ENCODE peak calls at places on chromosomes 4 and X, in ten cellular contexts. P, N, J, D, R, E, G, I, F and V are unnamed samples. For H3K36me3, the result is how much of the 10 kb centered on the place peaks cover.

GRCh38 chrX:140292961-140293360 is 211.9 kb downstream of the SOX3 start:
- DNase-seq in P (no peak), N (no peak), J (no peak), D (no peak), R (no peak), E (no peak), G (no peak), I (no peak), F (no peak), V (no peak)

GRCh38 chr4:140976768-140977167 is 156.5 kb downstream of the RNF150 start:
- DNase-seq in P (no peak), N (no peak), J (no peak), D (no peak), R (no peak), E (no peak), G (no peak), I (no peak), F (no peak), V (no peak)

GRCh38 chr4:33543941-33544450 is 2700.3 kb downstream of the ARAP2 start:
- DNase-seq in P (no peak), N (no peak), J (no peak), D (no peak), R (no peak), E (no peak), G (no peak), I (no peak), F (no peak), V (no peak)

GRCh38 chr4:141391771-141392170 is 171.1 kb downstream of the ZNF330 start:
- DNase-seq in P (no peak), N (no peak), J (no peak), D (no peak), R (no peak), E (no peak), G (no peak), I (no peak), F (no peak), V (no peak)

GRCh38 chr4:25913056-25913850 is 767 bp upstream of the SMIM20 start:
- DNase-seq in P (peak), N (peak), J (no peak), D (peak), R (no peak), E (peak), G (no peak), I (peak), F (peak), V (peak)

GRCh38 chr4:47469951-47470350 is 6.4 kb upstream of the COMMD8 start:
- DNase-seq in P (no peak), N (no peak), J (no peak), D (no peak), R (no peak), E (no peak), G (no peak), I (no peak), F (no peak), V (no peak)

GRCh38 chr4:139817657-139818452 is 152.2 kb downstream of the MGST2 start:
- DNase-seq in P (no peak), N (no peak), J (no peak), D (peak), R (no peak), E (no peak), G (no peak), I (peak), F (no peak), V (no peak)

GRCh38 chr4:77818667-77819408 is at the start of gene CNOT6L:
- DNase-seq in P (peak), N (peak), J (no peak), D (peak), R (peak), E (peak), G (peak), I (peak), F (peak), V (peak)

GRCh38 chr4:53694666-53695065 is 103.4 kb upstream of the LNX1 start:
- DNase-seq in P (no peak), N (no peak), J (no peak), D (no peak), R (no peak), E (no peak), G (no peak), I (no peak), F (no peak), V (no peak)

GRCh38 chrX:134570899-134571298 is 87.4 kb downstream of the PLAC1 start:
- DNase-seq in P (no peak), N (no peak), J (no peak), D (no peak), R (no peak), E (no peak), G (no peak), I (no peak), F (no peak), V (no peak)

GRCh38 chrX:31708116-31708515 is 636.3 kb upstream of the FTHL17 start:
- DNase-seq in P (peak), N (no peak), J (no peak), D (no peak), R (no peak), E (no peak), G (no peak), I (no peak), F (no peak), V (no peak)

GRCh38 chrX:44945736-44946135 is 72.7 kb downstream of the KDM6A start:
- DNase-seq in P (no peak), N (no peak), J (no peak), D (no peak), R (no peak), E (no peak), G (no peak), I (no peak), F (no peak), V (no peak)

GRCh38 chr4:110621839-110622751 is 782 bp downstream of the PITX2 start:
- DNase-seq in P (no peak), N (peak), J (no peak), D (no peak), R (no peak), E (no peak), G (peak), I (no peak), F (peak), V (no peak)

GRCh38 chr4:138090145-138090917 is 151.8 kb downstream of the SLC7A11 start:
- DNase-seq in P (peak), N (no peak), J (peak), D (peak), R (peak), E (peak), G (peak), I (no peak), F (no peak), V (peak)

GRCh38 chr4:181959121-181959520 is 284.1 kb upstream of the TENM3 start:
- DNase-seq in P (peak), N (no peak), J (no peak), D (no peak), R (no peak), E (no peak), G (no peak), I (no peak), F (no peak), V (no peak)

GRCh38 chrX:134821370-134821769 is 163.1 kb upstream of the PLAC1 start:
- DNase-seq in P (peak), N (no peak), J (no peak), D (no peak), R (no peak), E (peak), G (peak), I (no peak), F (no peak), V (no peak)

GRCh38 chr4:178462710-178463109 is 1020.5 kb upstream of the AGA start:
- DNase-seq in P (no peak), N (no peak), J (no peak), D (no peak), R (no peak), E (no peak), G (no peak), I (no peak), F (no peak), V (no peak)

GRCh38 chr4:139278956-139279722 is 886 bp downstream of the MGARP start:
- DNase-seq in P (no peak), N (no peak), J (no peak), D (no peak), R (no peak), E (no peak), G (peak), I (peak), F (no peak), V (no peak)

GRCh38 chrX:129779747-129780146 is at the start of gene SASH3:
- DNase-seq in P (no peak), N (peak), J (no peak), D (no peak), R (peak), E (peak), G (no peak), I (no peak), F (no peak), V (peak)

GRCh38 chr4:78691971-78692814 is 84.0 kb upstream of the BMP2K start:
- DNase-seq in P (peak), N (no peak), J (no peak), D (no peak), R (no peak), E (no peak), G (no peak), I (no peak), F (no peak), V (no peak)

GRCh38 chr4:174420317-174420716 is 102.0 kb downstream of the HPGD start:
- DNase-seq in P (no peak), N (no peak), J (no peak), D (no peak), R (no peak), E (no peak), G (no peak), I (no peak), F (no peak), V (no peak)

GRCh38 chr4:8534129-8534528 is 46.1 kb upstream of the GPR78 start:
- DNase-seq in P (peak), N (peak), J (no peak), D (no peak), R (no peak), E (no peak), G (peak), I (peak), F (no peak), V (peak)

GRCh38 chrX:20382518-20383291 is 116.0 kb upstream of the RPS6KA3 start:
- DNase-seq in P (no peak), N (no peak), J (no peak), D (no peak), R (no peak), E (no peak), G (no peak), I (no peak), F (no peak), V (no peak)

GRCh38 chrX:107451754-107452153 is 2.3 kb downstream of the FRMPD3 start:
- DNase-seq in P (no peak), N (no peak), J (no peak), D (no peak), R (no peak), E (no peak), G (peak), I (no peak), F (no peak), V (no peak)

GRCh38 chr4:49000806-49001205 is 14.7 kb downstream of the CWH43 start:
- DNase-seq in P (no peak), N (no peak), J (no peak), D (no peak), R (no peak), E (no peak), G (no peak), I (no peak), F (no peak), V (no peak)

GRCh38 chr4:76550966-76551780 is 116.1 kb downstream of the SHROOM3 start:
- DNase-seq in P (no peak), N (no peak), J (no peak), D (no peak), R (no peak), E (no peak), G (no peak), I (no peak), F (no peak), V (no peak)

GRCh38 chr4:159487284-159487747 is 384.4 kb downstream of the RAPGEF2 start:
- DNase-seq in P (peak), N (no peak), J (peak), D (no peak), R (no peak), E (no peak), G (peak), I (no peak), F (peak), V (no peak)

GRCh38 chrX:33160273-33160672 is 51.1 kb downstream of the DMD start:
- DNase-seq in P (no peak), N (no peak), J (no peak), D (no peak), R (no peak), E (no peak), G (no peak), I (no peak), F (no peak), V (no peak)

GRCh38 chr4:123170843-123171242 is 225.8 kb upstream of the SPRY1 start:
- DNase-seq in P (no peak), N (no peak), J (no peak), D (no peak), R (no peak), E (no peak), G (no peak), I (no peak), F (no peak), V (no peak)

GRCh38 chr4:30641345-30641744 is 78.8 kb upstream of the PCDH7 start:
- DNase-seq in P (no peak), N (no peak), J (no peak), D (no peak), R (no peak), E (no peak), G (no peak), I (no peak), F (no peak), V (no peak)

GRCh38 chrX:66815227-66815626 is 176.3 kb upstream of the EDA2R start:
- DNase-seq in P (no peak), N (no peak), J (no peak), D (no peak), R (no peak), E (no peak), G (no peak), I (no peak), F (no peak), V (no peak)
- TF ChIP-seq CTCF in P (no peak), N (no peak), J (no peak), D (no peak), R (no peak), E (no peak), G (no peak), I (no peak), F (no peak), V (no peak)

GRCh38 chr4:2691313-2691712 is 64.8 kb downstream of the TNIP2 start:
- DNase-seq in P (no peak), N (no peak), J (no peak), D (no peak), R (no peak), E (no peak), G (no peak), I (no peak), F (no peak), V (no peak)

GRCh38 chr4:2689114-2689513 is 67.0 kb downstream of the TNIP2 start:
- DNase-seq in P (no peak), N (no peak), J (no peak), D (no peak), R (no peak), E (no peak), G (no peak), I (no peak), F (no peak), V (no peak)

GRCh38 chr4:2688697-2689096 is 67.4 kb downstream of the TNIP2 start:
- DNase-seq in P (no peak), N (no peak), J (no peak), D (no peak), R (no peak), E (no peak), G (no peak), I (no peak), F (no peak), V (no peak)

GRCh38 chr4:2688281-2688680 is 67.9 kb downstream of the TNIP2 start:
- DNase-seq in P (no peak), N (no peak), J (no peak), D (no peak), R (no peak), E (no peak), G (no peak), I (no peak), F (no peak), V (no peak)

GRCh38 chr4:2689825-2690700 is 66.1 kb downstream of the TNIP2 start:
- DNase-seq in P (peak), N (no peak), J (no peak), D (no peak), R (no peak), E (no peak), G (no peak), I (no peak), F (no peak), V (no peak)
- H3K36me3 ChIP-seq in P (under half), N (under half), J (under half), D (under half), R (under half), E (half or more), G (half or more), I (under half), F (under half), V (under half)

DNA sequence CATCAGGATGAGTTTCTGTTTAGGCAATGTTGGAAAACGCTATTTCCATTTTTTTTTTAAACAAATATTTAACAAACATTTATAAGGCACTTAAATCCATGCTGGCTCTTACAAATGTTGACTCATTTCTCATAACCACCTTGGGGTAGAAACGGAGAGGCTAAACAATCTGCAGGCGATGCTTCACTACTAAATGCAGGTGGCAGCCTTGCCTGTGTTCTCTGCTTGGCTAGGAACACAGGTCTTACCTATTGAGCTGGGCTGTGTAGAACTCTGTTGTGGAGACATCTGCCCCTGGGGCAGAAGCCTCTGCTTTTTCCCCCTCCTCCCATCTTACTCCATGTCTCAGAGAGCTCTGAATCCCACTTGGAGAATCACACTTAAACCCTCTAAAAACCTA is 1.4 kb upstream of the CXCL1 start:
- DNase-seq in P (no peak), N (peak), J (no peak), D (no peak), R (no peak), E (no peak), G (peak), I (no peak), F (no peak), V (no peak)
- TF ChIP-seq CTCF in P (peak), N (no peak), J (no peak), D (no peak), R (no peak), E (no peak), G (peak), I (no peak), F (no peak), V (no peak)

GRCh38 chr4:87092389-87093141 is 127.9 kb downstream of the KLHL8 start:
- DNase-seq in P (peak), N (peak), J (no peak), D (peak), R (peak), E (peak), G (no peak), I (no peak), F (peak), V (peak)
- H3K36me3 ChIP-seq in P (under half), N (under half), J (under half), D (under half), R (under half), E (under half), G (half or more), I (under half), F (under half), V (under half)

GRCh38 chr4:113689394-113689793 is 72.1 kb downstream of the CAMK2D start:
- DNase-seq in P (no peak), N (no peak), J (no peak), D (no peak), R (no peak), E (no peak), G (no peak), I (no peak), F (no peak), V (no peak)

GRCh38 chr4:113682730-113683129 is 78.8 kb downstream of the CAMK2D start:
- DNase-seq in P (no peak), N (no peak), J (peak), D (no peak), R (no peak), E (no peak), G (no peak), I (no peak), F (no peak), V (no peak)

GRCh38 chr4:113686950-113687718 is 74.4 kb downstream of the CAMK2D start:
- DNase-seq in P (peak), N (no peak), J (no peak), D (no peak), R (no peak), E (no peak), G (no peak), I (no peak), F (no peak), V (no peak)

GRCh38 chr4:113683143-113683542 is 78.4 kb downstream of the CAMK2D start:
- DNase-seq in P (no peak), N (no peak), J (no peak), D (no peak), R (no peak), E (no peak), G (no peak), I (no peak), F (no peak), V (no peak)

DNA sequence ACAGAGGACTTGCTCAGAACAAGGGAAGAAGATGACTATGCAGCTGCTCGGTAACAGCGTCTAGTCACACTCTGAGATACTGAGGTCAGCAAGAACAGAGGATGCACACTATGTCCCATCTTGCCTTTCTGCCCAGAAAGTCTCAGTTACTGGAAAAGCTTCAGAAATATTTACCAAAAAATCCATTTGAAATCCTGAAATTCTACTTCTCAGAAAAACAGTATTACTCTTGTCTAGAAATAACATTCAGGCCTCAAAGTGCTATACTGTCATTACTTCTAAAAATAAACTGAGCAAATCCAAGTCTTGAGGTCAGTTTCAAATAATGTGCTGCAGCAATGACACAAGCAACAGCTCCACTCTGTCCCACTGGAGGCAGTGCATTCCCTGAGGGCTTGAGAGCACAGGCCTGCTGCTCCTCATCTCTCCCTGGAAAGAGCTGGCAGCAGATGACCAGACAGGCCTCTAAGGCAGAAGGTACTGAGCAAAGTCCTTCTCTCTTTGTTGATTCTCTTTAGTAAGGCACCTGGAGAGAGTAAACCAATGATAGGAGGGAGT is 76.9 kb downstream of the CAMK2D start:
- DNase-seq in P (peak), N (peak), J (peak), D (peak), R (no peak), E (peak), G (peak), I (peak), F (no peak), V (no peak)
- TF ChIP-seq CTCF in P (peak), N (no peak), J (peak), D (no peak), R (peak), E (peak), G (peak), I (no peak), F (no peak), V (no peak)

GRCh38 chr4:102536768-102537167 is 35.6 kb downstream of the NFKB1 start:
- DNase-seq in P (no peak), N (no peak), J (no peak), D (no peak), R (no peak), E (no peak), G (no peak), I (no peak), F (no peak), V (no peak)
- H3K36me3 ChIP-seq in P (under half), N (under half), J (under half), D (under half), R (under half), E (under half), G (under half), I (under half), F (under half), V (under half)

GRCh38 chrX:103549920-103550319 is 30.6 kb upstream of the RAB40A start:
- DNase-seq in P (no peak), N (no peak), J (no peak), D (no peak), R (no peak), E (no peak), G (no peak), I (no peak), F (no peak), V (no peak)

GRCh38 chrX:103556941-103557340 is 28.4 kb upstream of the TCEAL4 start:
- DNase-seq in P (no peak), N (no peak), J (no peak), D (no peak), R (no peak), E (no peak), G (peak), I (no peak), F (no peak), V (no peak)

GRCh38 chrX:103550415-103551051 is 31.2 kb upstream of the RAB40A start:
- DNase-seq in P (no peak), N (no peak), J (no peak), D (no peak), R (no peak), E (no peak), G (no peak), I (no peak), F (no peak), V (no peak)

GRCh38 chrX:103554687-103555417 is 30.5 kb upstream of the TCEAL4 start:
- DNase-seq in P (peak), N (peak), J (no peak), D (no peak), R (no peak), E (peak), G (peak), I (peak), F (no peak), V (no peak)

GRCh38 chrX:103552236-103552635 is 32.9 kb upstream of the RAB40A start:
- DNase-seq in P (no peak), N (no peak), J (no peak), D (no peak), R (no peak), E (no peak), G (no peak), I (no peak), F (no peak), V (no peak)
- TF ChIP-seq CTCF in P (no peak), N (no peak), J (no peak), D (no peak), R (no peak), E (no peak), G (no peak), I (no peak), F (no peak), V (no peak)